ENCODE peak calls at places on chromosomes 12 and 14, in four cellular contexts. One of them, this sample, is unnamed.

GRCh38 chr12:108112815-108113556 is 16.1 kb upstream of the WSCD2 start:
- DNase-seq in HCT116: no peak
- DNase-seq in K562: no peak
- DNase-seq in HepG2: no peak
- DNase-seq in this sample: peak; percentile 22

GRCh38 chr12:122420471-122421262 is 1.8 kb downstream of the CLIP1 start:
- DNase-seq in K562: no peak
- DNase-seq in HepG2: no peak
- DNase-seq in HCT116: no peak
- DNase-seq in this sample: no peak

GRCh38 chr12:98770230-98770629 is 125.1 kb downstream of the APAF1 start:
- DNase-seq in K562: no peak
- DNase-seq in HepG2: no peak
- DNase-seq in HCT116: no peak
- DNase-seq in this sample: no peak

GRCh38 chr12:64747681-64748080 is 11.5 kb downstream of the GNS start:
- DNase-seq in HepG2: no peak
- DNase-seq in HCT116: no peak
- DNase-seq in K562: no peak
- DNase-seq in this sample: no peak

GRCh38 chr14:97486601-97487120 is 689.5 kb downstream of the VRK1 start:
- DNase-seq in HepG2: no peak
- DNase-seq in HCT116: no peak
- DNase-seq in K562: no peak
- DNase-seq in this sample: no peak

GRCh38 chr14:36423430-36423829 is 96.6 kb downstream of the NKX2-1 start:
- DNase-seq in HCT116: no peak
- DNase-seq in HepG2: no peak
- DNase-seq in K562: no peak
- DNase-seq in this sample: no peak

GRCh38 chr14:36582011-36582873 is at the start of gene NKX2-8:
- DNase-seq in K562: peak; percentile 28
- DNase-seq in HepG2: no peak
- DNase-seq in HCT116: peak; percentile 21
- DNase-seq in this sample: peak; percentile 30

GRCh38 chr12:123849517-123849916 is 87.4 kb downstream of the DNAH10 start:
- DNase-seq in HCT116: no peak
- DNase-seq in HepG2: no peak
- DNase-seq in K562: no peak
- DNase-seq in this sample: no peak

GRCh38 chr12:31868980-31869379 is 90.2 kb upstream of the RESF1 start:
- DNase-seq in HCT116: no peak
- DNase-seq in HepG2: no peak
- DNase-seq in K562: no peak
- DNase-seq in this sample: peak; percentile 40

DNA sequence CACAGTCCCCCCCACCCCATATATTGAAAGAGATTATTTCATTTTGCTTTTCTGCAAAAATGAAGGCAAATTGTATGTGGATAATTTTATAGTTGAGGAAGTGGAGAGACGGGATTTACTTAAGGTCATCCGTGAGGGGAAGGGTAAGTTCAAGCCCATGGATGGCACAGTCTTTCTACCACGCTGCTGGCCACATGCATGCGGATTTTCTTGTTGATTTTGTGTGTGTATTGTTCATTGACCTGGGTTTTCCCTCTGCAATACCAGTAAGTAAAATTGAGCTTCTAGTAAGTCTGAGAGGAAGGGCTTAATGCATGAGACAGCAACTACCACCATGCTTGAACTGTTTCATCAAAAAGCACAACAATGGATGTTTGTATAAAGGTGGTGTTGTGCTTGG is 35.1 kb downstream of the ACACB start:
- DNase-seq in K562: no peak
- DNase-seq in HepG2: no peak
- DNase-seq in HCT116: no peak
- DNase-seq in this sample: no peak
- TF ChIP-seq ELF1 in K562: no peak
- TF ChIP-seq ELF1 in HepG2: no peak
- TF ChIP-seq ELF1 in HCT116: no peak
- TF ChIP-seq ELF1 in this sample: no peak

GRCh38 chr14:55620277-55620676 is 40.3 kb downstream of the KTN1 start:
- DNase-seq in HepG2: no peak
- DNase-seq in HCT116: no peak
- DNase-seq in K562: no peak
- DNase-seq in this sample: no peak
- TF ChIP-seq ELF1 in HepG2: no peak
- TF ChIP-seq ELF1 in HCT116: no peak
- TF ChIP-seq ELF1 in K562: no peak
- TF ChIP-seq ELF1 in this sample: no peak

DNA sequence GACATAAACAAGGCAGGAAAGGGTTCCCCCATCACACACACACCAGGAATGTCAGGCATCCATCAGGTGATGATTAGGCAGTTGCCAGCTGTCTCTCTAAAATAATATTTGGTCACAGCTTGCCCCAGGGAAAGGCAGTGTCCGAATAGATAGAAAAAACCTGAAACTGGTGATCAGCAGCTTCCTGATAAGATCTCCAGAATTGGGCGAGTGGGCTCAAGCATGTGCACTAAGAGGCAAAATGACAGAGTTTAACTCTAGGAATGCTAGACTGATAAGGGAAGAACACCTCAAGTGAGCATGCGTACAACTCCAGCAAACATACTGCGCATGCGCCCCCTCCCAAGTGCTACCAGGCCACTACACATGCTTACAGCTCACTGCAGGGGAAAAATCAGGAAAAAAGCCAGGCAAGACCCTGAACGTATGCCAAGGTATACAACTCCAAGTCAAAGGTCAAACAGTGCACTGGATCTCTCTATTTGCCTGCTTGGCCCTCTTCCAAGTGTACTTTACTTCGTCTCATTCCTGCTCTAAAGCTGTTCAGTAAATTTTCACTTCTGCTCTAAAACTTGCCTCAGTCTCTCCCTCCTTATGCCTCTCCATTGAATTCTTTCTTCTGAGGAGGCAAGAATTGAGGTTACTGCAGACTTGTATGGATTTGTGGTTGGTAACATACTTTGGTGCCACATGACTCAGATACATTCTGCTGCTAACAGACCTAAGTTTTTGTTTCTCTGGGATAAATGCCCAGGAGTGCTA is 73.5 kb upstream of the VASH1 start:
- DNase-seq in HepG2: peak; percentile 94
- DNase-seq in HCT116: no peak
- DNase-seq in K562: no peak
- DNase-seq in this sample: no peak
- TF ChIP-seq ELF1 in HepG2: no peak
- TF ChIP-seq ELF1 in HCT116: no peak
- TF ChIP-seq ELF1 in K562: no peak
- TF ChIP-seq ELF1 in this sample: no peak

DNA sequence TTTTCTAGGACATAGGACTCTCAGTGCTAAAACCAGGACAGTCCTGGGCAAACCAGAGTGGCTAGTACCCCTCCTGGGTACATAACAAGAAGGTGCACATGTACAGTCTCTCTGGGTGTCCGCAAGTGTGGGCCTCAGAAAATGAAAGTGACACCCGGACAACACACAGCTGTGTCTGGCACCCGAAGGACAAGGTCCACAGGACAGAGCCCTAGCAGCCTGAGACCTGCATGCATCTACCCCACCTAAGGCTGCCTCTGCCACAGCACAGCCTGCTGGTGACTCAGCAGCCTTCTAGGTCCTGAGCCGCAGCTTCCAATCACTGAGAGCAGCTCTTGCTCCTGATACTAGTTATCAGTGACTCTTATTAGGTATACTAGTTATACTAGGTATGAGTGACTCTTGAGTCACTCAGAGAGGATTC is 784.1 kb upstream of the TBX3 start:
- DNase-seq in HCT116: no peak
- DNase-seq in K562: no peak
- DNase-seq in HepG2: peak; percentile 88
- DNase-seq in this sample: no peak
- TF ChIP-seq ELF1 in HCT116: no peak
- TF ChIP-seq ELF1 in K562: no peak
- TF ChIP-seq ELF1 in HepG2: no peak
- TF ChIP-seq ELF1 in this sample: no peak

GRCh38 chr14:89720076-89720687 is 234.3 kb downstream of the EFCAB11 start:
- DNase-seq in K562: no peak
- DNase-seq in HepG2: no peak
- DNase-seq in HCT116: no peak
- DNase-seq in this sample: no peak
- TF ChIP-seq ELF1 in K562: no peak
- TF ChIP-seq ELF1 in HepG2: no peak
- TF ChIP-seq ELF1 in HCT116: no peak
- TF ChIP-seq ELF1 in this sample: no peak

DNA sequence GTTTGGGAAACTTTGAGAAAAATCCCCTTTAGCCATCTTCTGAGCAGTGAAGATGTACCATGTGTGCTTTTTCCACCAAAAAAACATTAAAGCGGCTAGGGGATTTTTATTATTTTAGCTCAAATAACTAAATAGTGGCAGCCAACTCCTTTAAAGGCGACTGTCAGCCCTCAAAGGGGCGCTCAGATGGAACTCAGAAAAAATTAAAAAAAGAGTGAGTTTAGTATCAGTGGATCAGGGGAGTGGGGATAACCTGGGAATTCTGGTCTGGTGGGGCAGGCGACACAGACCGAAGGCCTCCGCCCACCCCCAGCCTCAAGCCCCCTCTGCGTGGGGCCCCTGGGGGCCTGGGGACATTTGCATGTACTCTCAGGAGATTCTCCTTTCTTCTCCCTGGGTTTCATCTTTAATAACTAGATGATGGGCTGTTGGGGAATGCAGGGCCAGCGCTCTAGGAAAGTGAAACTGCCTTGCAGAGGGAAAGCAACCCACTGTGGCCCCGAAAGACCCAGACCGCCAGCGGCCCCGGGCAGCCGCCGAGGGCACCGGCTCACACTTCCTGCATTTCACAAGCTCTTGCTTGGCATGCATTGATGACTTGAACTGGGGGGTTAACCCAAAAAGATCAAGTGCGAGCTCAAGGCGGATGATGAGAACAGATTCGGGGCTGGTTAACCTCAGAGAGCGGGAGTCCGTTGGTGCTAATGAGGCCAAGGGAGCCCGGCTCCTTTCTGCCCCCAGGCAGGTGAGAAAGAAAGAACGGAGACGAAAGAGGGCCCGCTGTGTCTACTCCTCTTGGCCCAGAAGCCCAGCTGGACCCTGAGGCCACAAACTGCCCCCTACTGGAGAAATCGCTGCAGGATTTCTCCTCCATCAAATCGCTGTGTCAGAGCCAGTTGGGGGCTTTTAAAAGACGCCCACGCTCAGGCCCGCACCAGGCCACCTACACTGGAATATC is 7.3 kb upstream of the BATF start:
- DNase-seq in K562: peak; percentile 44
- DNase-seq in HCT116: no peak
- DNase-seq in HepG2: no peak
- DNase-seq in this sample: no peak
- TF ChIP-seq ELF1 in K562: no peak
- TF ChIP-seq ELF1 in HCT116: no peak
- TF ChIP-seq ELF1 in HepG2: no peak
- TF ChIP-seq ELF1 in this sample: no peak

GRCh38 chr12:12984119-12984518 is 15.9 kb downstream of the HEBP1 start:
- DNase-seq in HCT116: no peak
- DNase-seq in K562: no peak
- DNase-seq in HepG2: no peak
- DNase-seq in this sample: no peak
- TF ChIP-seq ELF1 in HCT116: no peak
- TF ChIP-seq ELF1 in K562: no peak
- TF ChIP-seq ELF1 in HepG2: no peak
- TF ChIP-seq ELF1 in this sample: no peak

GRCh38 chr12:59087077-59087673 is 166.9 kb upstream of the LRIG3 start:
- DNase-seq in HepG2: no peak
- DNase-seq in K562: no peak
- DNase-seq in HCT116: peak; percentile 3
- DNase-seq in this sample: peak; percentile 13
- TF ChIP-seq ELF1 in HepG2: no peak
- TF ChIP-seq ELF1 in K562: no peak
- TF ChIP-seq ELF1 in HCT116: no peak
- TF ChIP-seq ELF1 in this sample: no peak

GRCh38 chr14:23344481-23344880 is 8.2 kb downstream of the SLC22A17 start:
- DNase-seq in HepG2: no peak
- DNase-seq in K562: no peak
- DNase-seq in HCT116: no peak
- DNase-seq in this sample: no peak
- TF ChIP-seq ELF1 in HepG2: no peak
- TF ChIP-seq ELF1 in K562: no peak
- TF ChIP-seq ELF1 in HCT116: no peak
- TF ChIP-seq ELF1 in this sample: no peak

DNA sequence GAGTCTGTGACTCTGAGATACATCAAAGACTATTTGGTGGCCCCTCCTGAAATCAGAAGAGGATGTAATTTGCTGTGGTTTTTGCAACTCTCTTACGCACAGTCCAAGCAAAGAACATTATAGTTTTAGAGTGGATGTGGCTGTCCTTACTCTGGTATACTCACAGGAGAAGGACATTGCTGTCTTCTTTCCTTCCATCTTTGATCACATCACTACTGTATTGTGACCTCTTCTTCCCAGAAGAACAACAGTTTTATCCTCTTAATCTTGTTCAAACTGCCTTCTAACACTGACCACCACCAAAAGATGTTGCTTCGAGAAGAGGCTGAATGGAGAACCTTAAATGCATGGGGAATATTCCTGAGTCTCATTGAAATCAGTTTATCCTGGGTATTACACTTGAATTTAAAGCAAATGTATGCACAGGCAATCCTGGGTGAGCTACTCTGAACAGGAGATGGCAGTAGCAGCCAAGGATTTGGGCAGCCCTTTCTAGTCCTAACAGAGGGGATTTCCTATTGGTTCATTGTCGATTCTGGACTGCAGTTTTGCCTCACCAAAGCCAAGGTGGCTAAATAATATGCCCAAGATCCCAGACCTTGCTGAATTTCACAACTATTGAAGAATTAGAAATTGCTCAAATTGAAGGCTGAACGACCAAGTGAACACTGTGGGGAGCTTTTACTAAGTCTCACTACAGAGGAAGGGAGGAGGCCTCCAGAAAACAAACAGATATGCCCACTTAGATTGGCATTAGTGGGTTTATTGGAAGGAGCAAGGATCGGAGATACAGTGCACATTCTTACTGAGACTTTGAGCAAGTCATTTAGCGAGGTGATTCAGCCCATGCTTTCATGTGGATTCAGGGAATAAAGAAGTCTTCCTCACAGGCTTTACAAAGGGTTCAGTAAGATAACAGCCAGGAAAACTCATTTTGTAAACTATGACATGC is 282.8 kb downstream of the PAWR start:
- DNase-seq in HepG2: peak; percentile 74
- DNase-seq in HCT116: peak; percentile 63
- DNase-seq in K562: no peak
- DNase-seq in this sample: no peak
- TF ChIP-seq ELF1 in HepG2: no peak
- TF ChIP-seq ELF1 in HCT116: no peak
- TF ChIP-seq ELF1 in K562: no peak
- TF ChIP-seq ELF1 in this sample: no peak

This sample was measured in SK-N-SH.